ENCODE peak calls at places on chromosome 3, in four cellular contexts. One of them, this sample, is unnamed. For H3K4me1 and H3K9me3, the result is how much of the 10 kb centered on the place peaks cover.

GRCh38 chr3:153749070-153749610 is 372.1 kb upstream of the ARHGEF26 start:
- DNase-seq in small intestine: peak
- DNase-seq in A549: no peak
- DNase-seq in effector memory CD4-positive, alpha-beta T cell: no peak
- DNase-seq in this sample: no peak

GRCh38 chr3:142613491-142613890 is 17.3 kb downstream of the PLS1 start:
- DNase-seq in A549: peak
- DNase-seq in effector memory CD4-positive, alpha-beta T cell: no peak
- DNase-seq in small intestine: peak
- DNase-seq in this sample: no peak

GRCh38 chr3:195746751-195747150 is 26.0 kb downstream of the MUC20 start:
- DNase-seq in effector memory CD4-positive, alpha-beta T cell: no peak
- DNase-seq in A549: no peak
- DNase-seq in small intestine: no peak
- DNase-seq in this sample: no peak

GRCh38 chr3:126130081-126130855 is 46.3 kb upstream of the SLC41A3 start:
- DNase-seq in A549: no peak
- DNase-seq in small intestine: peak
- DNase-seq in effector memory CD4-positive, alpha-beta T cell: no peak
- DNase-seq in this sample: no peak

GRCh38 chr3:1501396-1501795 is 408.6 kb downstream of the CNTN6 start:
- DNase-seq in effector memory CD4-positive, alpha-beta T cell: no peak
- DNase-seq in small intestine: no peak
- DNase-seq in A549: no peak
- DNase-seq in this sample: no peak

GRCh38 chr3:111737712-111738097 is 121.4 kb upstream of the PHLDB2 start:
- DNase-seq in effector memory CD4-positive, alpha-beta T cell: no peak
- DNase-seq in A549: no peak
- DNase-seq in small intestine: no peak
- DNase-seq in this sample: no peak

GRCh38 chr3:127651516-127652172 is 21.1 kb upstream of the ABTB1 start:
- DNase-seq in small intestine: no peak
- DNase-seq in A549: no peak
- DNase-seq in effector memory CD4-positive, alpha-beta T cell: no peak
- DNase-seq in this sample: no peak

GRCh38 chr3:131543714-131544113 is 40.9 kb upstream of the MRPL3 start:
- DNase-seq in A549: no peak
- DNase-seq in small intestine: peak
- DNase-seq in effector memory CD4-positive, alpha-beta T cell: no peak
- DNase-seq in this sample: no peak

GRCh38 chr3:166444336-166444735 is 607.1 kb upstream of the BCHE start:
- DNase-seq in small intestine: no peak
- DNase-seq in effector memory CD4-positive, alpha-beta T cell: no peak
- DNase-seq in A549: no peak
- DNase-seq in this sample: no peak

GRCh38 chr3:161349529-161350278 is 21.6 kb downstream of the SPTSSB start:
- DNase-seq in effector memory CD4-positive, alpha-beta T cell: peak
- DNase-seq in A549: peak
- DNase-seq in small intestine: no peak
- DNase-seq in this sample: no peak

GRCh38 chr3:4739289-4740236 is 239.7 kb upstream of the BHLHE40 start:
- DNase-seq in small intestine: peak
- DNase-seq in A549: no peak
- DNase-seq in effector memory CD4-positive, alpha-beta T cell: no peak
- DNase-seq in this sample: no peak

GRCh38 chr3:161409858-161410257 is 38.5 kb upstream of the SPTSSB start:
- DNase-seq in small intestine: no peak
- DNase-seq in effector memory CD4-positive, alpha-beta T cell: no peak
- DNase-seq in A549: no peak
- DNase-seq in this sample: no peak

GRCh38 chr3:123656691-123657090 is 71.8 kb upstream of the HACD2 start:
- DNase-seq in small intestine: no peak
- DNase-seq in effector memory CD4-positive, alpha-beta T cell: no peak
- DNase-seq in A549: no peak
- DNase-seq in this sample: no peak

GRCh38 chr3:187101184-187102072 is 37.9 kb downstream of the RPL39L start:
- DNase-seq in A549: peak
- DNase-seq in effector memory CD4-positive, alpha-beta T cell: peak
- DNase-seq in small intestine: peak
- DNase-seq in this sample: peak

GRCh38 chr3:124784686-124785382 is 54.6 kb downstream of the UMPS start:
- DNase-seq in A549: no peak
- DNase-seq in small intestine: no peak
- DNase-seq in effector memory CD4-positive, alpha-beta T cell: no peak
- DNase-seq in this sample: no peak

GRCh38 chr3:98021821-98022220 is 13.3 kb downstream of the GABRR3 start:
- DNase-seq in small intestine: no peak
- DNase-seq in effector memory CD4-positive, alpha-beta T cell: no peak
- DNase-seq in A549: no peak
- DNase-seq in this sample: no peak

GRCh38 chr3:195046441-195046840 is 224.5 kb downstream of the XXYLT1 start:
- DNase-seq in effector memory CD4-positive, alpha-beta T cell: no peak
- DNase-seq in small intestine: no peak
- DNase-seq in A549: no peak
- DNase-seq in this sample: no peak

GRCh38 chr3:173128633-173129032 is 12.4 kb downstream of the SPATA16 start:
- DNase-seq in A549: no peak
- DNase-seq in effector memory CD4-positive, alpha-beta T cell: no peak
- DNase-seq in small intestine: no peak
- DNase-seq in this sample: no peak
- H3K4me3 ChIP-seq in A549: no peak
- H3K4me3 ChIP-seq in effector memory CD4-positive, alpha-beta T cell: no peak
- H3K4me3 ChIP-seq in small intestine: no peak
- H3K4me3 ChIP-seq in this sample: no peak

DNA sequence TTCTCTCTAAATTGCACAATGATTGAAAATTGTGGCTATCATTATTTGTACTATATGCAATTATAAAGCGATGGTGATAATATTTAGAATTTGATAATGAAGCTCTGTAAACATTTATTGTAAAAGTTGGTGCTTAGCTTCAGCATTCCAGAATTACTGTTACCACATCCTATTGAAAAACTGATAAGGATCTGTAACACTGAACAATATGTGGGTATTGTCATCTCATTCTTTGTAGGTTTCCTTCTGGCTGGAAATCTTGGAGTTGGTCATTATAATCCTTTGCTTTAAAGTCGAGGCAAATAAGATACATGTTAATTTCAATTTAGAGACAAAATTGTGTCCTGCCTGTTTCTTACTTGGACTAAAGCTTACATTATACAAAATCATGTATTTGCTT is 323.4 kb upstream of the GOLIM4 start:
- DNase-seq in effector memory CD4-positive, alpha-beta T cell: no peak
- DNase-seq in small intestine: no peak
- DNase-seq in A549: no peak
- DNase-seq in this sample: no peak
- H3K4me1 ChIP-seq in effector memory CD4-positive, alpha-beta T cell: under half
- H3K4me1 ChIP-seq in small intestine: under half
- H3K4me1 ChIP-seq in A549: under half
- H3K4me1 ChIP-seq in this sample: under half

GRCh38 chr3:8709801-8710524 is 23.6 kb upstream of the CAV3 start:
- DNase-seq in effector memory CD4-positive, alpha-beta T cell: no peak
- DNase-seq in A549: no peak
- DNase-seq in small intestine: no peak
- DNase-seq in this sample: no peak

GRCh38 chr3:8702560-8702959 is 31.0 kb upstream of the CAV3 start:
- DNase-seq in small intestine: no peak
- DNase-seq in A549: no peak
- DNase-seq in effector memory CD4-positive, alpha-beta T cell: no peak
- DNase-seq in this sample: no peak

GRCh38 chr3:8709287-8709686 is 24.3 kb upstream of the CAV3 start:
- DNase-seq in effector memory CD4-positive, alpha-beta T cell: no peak
- DNase-seq in A549: no peak
- DNase-seq in small intestine: no peak
- DNase-seq in this sample: no peak

DNA sequence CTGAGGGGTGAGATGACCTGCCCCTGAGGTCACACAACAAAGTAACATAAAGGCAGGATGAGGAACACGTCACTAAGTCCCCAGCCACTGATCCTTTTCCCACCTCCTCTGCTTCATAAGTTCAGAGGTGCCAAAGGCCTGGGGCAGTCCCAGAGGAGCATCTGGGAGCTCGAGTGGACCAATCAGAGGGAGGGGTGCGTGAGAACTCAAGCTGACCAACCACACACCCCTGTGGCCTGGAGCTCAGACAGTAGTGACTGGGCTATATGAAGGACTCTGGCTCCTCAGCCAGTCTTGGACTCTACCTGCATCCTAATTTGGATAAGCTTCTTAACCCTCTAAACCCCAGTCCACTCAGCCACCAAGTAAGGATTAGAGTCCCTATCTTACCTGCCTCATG is 28.0 kb upstream of the CAV3 start:
- DNase-seq in small intestine: no peak
- DNase-seq in effector memory CD4-positive, alpha-beta T cell: no peak
- DNase-seq in A549: no peak
- DNase-seq in this sample: no peak
- H3K9me3 ChIP-seq in small intestine: under half
- H3K9me3 ChIP-seq in effector memory CD4-positive, alpha-beta T cell: under half
- H3K9me3 ChIP-seq in A549: under half
- H3K9me3 ChIP-seq in this sample: under half

GRCh38 chr3:71778353-71778752 is 6.6 kb downstream of the PROK2 start:
- DNase-seq in small intestine: no peak
- DNase-seq in effector memory CD4-positive, alpha-beta T cell: no peak
- DNase-seq in A549: no peak
- DNase-seq in this sample: no peak

GRCh38 chr3:71776543-71776942 is 8.4 kb downstream of the PROK2 start:
- DNase-seq in A549: no peak
- DNase-seq in effector memory CD4-positive, alpha-beta T cell: no peak
- DNase-seq in small intestine: no peak
- DNase-seq in this sample: no peak

GRCh38 chr3:71780430-71780829 is 4.5 kb downstream of the PROK2 start:
- DNase-seq in A549: no peak
- DNase-seq in small intestine: no peak
- DNase-seq in effector memory CD4-positive, alpha-beta T cell: no peak
- DNase-seq in this sample: no peak

GRCh38 chr3:71784201-71784913 is 591 bp downstream of the PROK2 start:
- DNase-seq in A549: no peak
- DNase-seq in small intestine: no peak
- DNase-seq in effector memory CD4-positive, alpha-beta T cell: no peak
- DNase-seq in this sample: no peak

GRCh38 chr3:71779674-71780377 is 5.1 kb downstream of the PROK2 start:
- DNase-seq in effector memory CD4-positive, alpha-beta T cell: no peak
- DNase-seq in A549: no peak
- DNase-seq in small intestine: no peak
- DNase-seq in this sample: no peak
- H3K4me3 ChIP-seq in effector memory CD4-positive, alpha-beta T cell: no peak
- H3K4me3 ChIP-seq in A549: no peak
- H3K4me3 ChIP-seq in small intestine: no peak
- H3K4me3 ChIP-seq in this sample: peak

DNA sequence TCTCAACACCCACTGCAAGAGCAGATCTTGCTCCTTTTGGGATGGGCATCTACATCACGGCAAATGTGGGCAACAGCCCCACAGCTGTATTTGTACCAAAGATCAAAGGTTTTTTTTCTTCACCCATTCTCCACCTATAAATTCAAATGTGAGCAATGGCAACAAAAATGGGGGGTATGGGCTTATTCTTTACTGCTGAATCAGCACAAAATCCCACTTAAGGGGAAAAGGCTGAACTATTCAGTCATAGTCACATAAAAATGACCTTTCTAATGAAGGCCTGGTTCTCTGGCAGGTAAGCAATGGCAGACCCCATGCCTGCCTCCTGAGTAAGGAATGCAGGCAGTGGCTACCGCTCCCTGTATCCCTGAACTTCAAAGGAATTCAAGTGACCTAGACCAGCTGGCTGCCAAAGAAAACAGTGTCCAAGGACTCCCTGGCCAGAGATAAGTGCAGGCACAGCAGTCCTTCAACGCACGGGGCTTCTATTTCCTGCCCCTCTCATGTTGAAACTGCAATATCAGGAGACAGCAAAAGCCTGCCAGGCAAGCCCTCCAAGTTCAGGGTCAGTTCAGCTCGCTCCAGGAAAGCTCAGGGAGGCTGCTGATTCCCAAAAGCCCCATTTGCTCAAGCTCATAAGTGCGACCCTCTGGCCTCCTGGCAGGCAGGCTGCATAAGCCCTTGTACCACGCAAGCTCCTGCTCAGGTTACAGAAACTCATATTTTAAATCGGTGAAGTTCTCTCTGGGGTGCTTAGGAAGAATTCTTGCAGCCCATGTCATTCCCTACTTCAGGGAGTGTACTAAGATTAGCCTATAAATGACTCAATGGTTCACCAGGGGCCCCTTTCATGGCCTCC is 134.1 kb downstream of the PDZRN3 start:
- DNase-seq in A549: no peak
- DNase-seq in small intestine: no peak
- DNase-seq in effector memory CD4-positive, alpha-beta T cell: no peak
- DNase-seq in this sample: no peak
- H3K4me1 ChIP-seq in A549: under half
- H3K4me1 ChIP-seq in small intestine: under half
- H3K4me1 ChIP-seq in effector memory CD4-positive, alpha-beta T cell: under half
- H3K4me1 ChIP-seq in this sample: under half

GRCh38 chr3:147393261-147393964 is 12.9 kb downstream of the ZIC4 start:
- DNase-seq in small intestine: no peak
- DNase-seq in A549: no peak
- DNase-seq in effector memory CD4-positive, alpha-beta T cell: no peak
- DNase-seq in this sample: no peak
- H3K9me3 ChIP-seq in small intestine: under half
- H3K9me3 ChIP-seq in A549: under half
- H3K9me3 ChIP-seq in effector memory CD4-positive, alpha-beta T cell: under half
- H3K9me3 ChIP-seq in this sample: under half

DNA sequence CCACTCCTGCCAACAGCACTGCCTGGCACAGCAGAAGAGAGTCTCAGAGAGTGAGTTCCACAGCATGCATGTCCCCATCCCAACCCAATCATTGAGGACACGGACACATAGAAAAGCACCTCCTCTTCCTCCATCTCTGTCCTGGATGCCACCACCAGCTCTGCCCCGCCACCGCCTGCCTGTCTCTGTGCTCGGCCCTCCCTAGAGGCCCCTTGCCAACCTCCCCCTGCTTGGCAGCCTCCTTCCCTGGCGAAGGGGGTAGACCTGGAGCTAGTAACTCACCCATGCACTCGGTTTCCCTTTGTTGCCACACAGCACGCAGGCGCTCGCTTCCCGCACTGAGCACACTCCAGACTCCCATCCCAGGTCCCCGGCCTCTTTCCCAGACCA is 66.1 kb upstream of the SLC6A1 start:
- DNase-seq in effector memory CD4-positive, alpha-beta T cell: no peak
- DNase-seq in small intestine: no peak
- DNase-seq in A549: no peak
- DNase-seq in this sample: no peak
- H3K4me3 ChIP-seq in effector memory CD4-positive, alpha-beta T cell: no peak
- H3K4me3 ChIP-seq in small intestine: no peak
- H3K4me3 ChIP-seq in A549: no peak
- H3K4me3 ChIP-seq in this sample: no peak

GRCh38 chr3:50259432-50260026 is 9.4 kb upstream of the SEMA3B start:
- DNase-seq in A549: no peak
- DNase-seq in small intestine: no peak
- DNase-seq in effector memory CD4-positive, alpha-beta T cell: no peak
- DNase-seq in this sample: no peak
- H3K4me1 ChIP-seq in A549: under half
- H3K4me1 ChIP-seq in small intestine: under half
- H3K4me1 ChIP-seq in effector memory CD4-positive, alpha-beta T cell: under half
- H3K4me1 ChIP-seq in this sample: under half